ENCODE peak calls at places on chromosomes 3 and 15, in four cellular contexts. E is SJSA1, N is cardiac muscle cell, L is psoas muscle. B is an unnamed sample. For H3K27me3, the result is how much of the 10 kb centered on the place peaks cover.

GRCh38 chr15:65612616-65612946 is 1.6 kb upstream of the INTS14 start:
- DNase-seq in E (no peak), N (no peak), L (no peak), B (no peak)

GRCh38 chr15:89051875-89052274 is 36.4 kb upstream of the ABHD2 start:
- DNase-seq in E (peak), N (peak), L (no peak), B (no peak)

GRCh38 chr15:80404719-80405553 is 754 bp downstream of the ARNT2 start:
- DNase-seq in E (no peak), N (peak), L (peak), B (no peak)

GRCh38 chr15:71743861-71744382 is 66.4 kb upstream of the NR2E3 start:
- DNase-seq in E (peak), N (peak), L (peak), B (no peak)

GRCh38 chr15:98678484-98678883 is 30.1 kb downstream of the IGF1R start:
- DNase-seq in E (no peak), N (no peak), L (no peak), B (no peak)

GRCh38 chr15:40106203-40107161 is 2.2 kb downstream of the BMF start:
- DNase-seq in E (peak), N (peak), L (peak), B (no peak)

GRCh38 chr3:146590521-146590920 is 14.6 kb downstream of the PLSCR5 start:
- DNase-seq in E (no peak), N (peak), L (no peak), B (no peak)

GRCh38 chr3:194396897-194397756 is 1.9 kb downstream of the GP5 start:
- DNase-seq in E (no peak), N (peak), L (no peak), B (no peak)

GRCh38 chr3:159870723-159871122 is 117.9 kb upstream of the IL12A start:
- DNase-seq in E (no peak), N (no peak), L (no peak), B (no peak)

GRCh38 chr3:43948013-43948412 is 257.3 kb downstream of the ABHD5 start:
- DNase-seq in E (no peak), N (no peak), L (no peak), B (no peak)

GRCh38 chr15:30885814-30886213 is 17.9 kb upstream of the FAN1 start:
- DNase-seq in E (no peak), N (peak), L (no peak), B (no peak)

GRCh38 chr15:66662522-66662921 is 39.5 kb upstream of the SMAD6 start:
- DNase-seq in E (no peak), N (no peak), L (no peak), B (no peak)
- H3K27ac ChIP-seq in E (no peak), N (peak), L (no peak), B (no peak)

GRCh38 chr15:45116006-45116481 is 1.9 kb downstream of the DUOXA2 start:
- DNase-seq in E (no peak), N (no peak), L (no peak), B (no peak)

GRCh38 chr15:45114751-45115085 is 592 bp downstream of the DUOXA2 start:
- DNase-seq in E (no peak), N (no peak), L (no peak), B (no peak)

GRCh38 chr15:45114076-45114750 is at the start of the genes DUOX2 and DUOXA2:
- DNase-seq in E (no peak), N (no peak), L (no peak), B (no peak)

GRCh38 chr15:45116482-45117326 is 2.6 kb downstream of the DUOXA2 start:
- DNase-seq in E (no peak), N (no peak), L (no peak), B (no peak)

DNA sequence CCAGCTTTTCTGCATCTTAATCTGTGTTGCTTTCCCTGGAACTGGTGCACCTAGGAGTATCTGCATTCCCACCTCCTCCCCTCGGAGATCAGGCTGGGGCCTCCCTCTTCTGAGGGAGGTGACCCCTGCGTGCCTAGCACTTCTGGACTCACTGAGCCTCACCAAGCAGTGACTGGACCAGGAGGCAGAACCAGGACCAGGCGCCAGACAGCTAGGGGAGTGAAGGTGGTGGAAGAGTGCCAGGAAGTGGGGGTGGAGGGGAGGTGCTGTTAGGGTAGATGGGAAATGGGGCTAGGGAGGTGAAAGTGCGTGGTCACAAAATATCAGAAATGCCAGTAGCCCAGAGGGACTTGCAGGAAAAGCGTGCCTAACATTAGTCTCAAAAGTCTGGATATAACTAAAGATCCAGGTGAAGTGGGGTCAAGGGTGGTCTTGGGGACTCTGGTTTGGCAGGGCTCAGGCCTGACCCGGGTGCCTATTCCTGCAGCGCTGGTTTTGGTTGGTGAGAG is 1.2 kb downstream of the DUOXA2 start:
- DNase-seq in E (no peak), N (no peak), L (no peak), B (no peak)
- H3K27me3 ChIP-seq in E (half or more), N (half or more), L (under half), B (half or more)

GRCh38 chr3:174441588-174442316 is 417.4 kb upstream of the NAALADL2 start:
- DNase-seq in E (peak), N (peak), L (no peak), B (no peak)

GRCh38 chr3:174438501-174439156 is 420.5 kb upstream of the NAALADL2 start:
- DNase-seq in E (peak), N (peak), L (no peak), B (no peak)

GRCh38 chr3:174440741-174441587 is 418.2 kb upstream of the NAALADL2 start:
- DNase-seq in E (peak), N (peak), L (peak), B (no peak)

GRCh38 chr3:174440350-174440716 is 418.8 kb upstream of the NAALADL2 start:
- DNase-seq in E (no peak), N (peak), L (no peak), B (no peak)

DNA sequence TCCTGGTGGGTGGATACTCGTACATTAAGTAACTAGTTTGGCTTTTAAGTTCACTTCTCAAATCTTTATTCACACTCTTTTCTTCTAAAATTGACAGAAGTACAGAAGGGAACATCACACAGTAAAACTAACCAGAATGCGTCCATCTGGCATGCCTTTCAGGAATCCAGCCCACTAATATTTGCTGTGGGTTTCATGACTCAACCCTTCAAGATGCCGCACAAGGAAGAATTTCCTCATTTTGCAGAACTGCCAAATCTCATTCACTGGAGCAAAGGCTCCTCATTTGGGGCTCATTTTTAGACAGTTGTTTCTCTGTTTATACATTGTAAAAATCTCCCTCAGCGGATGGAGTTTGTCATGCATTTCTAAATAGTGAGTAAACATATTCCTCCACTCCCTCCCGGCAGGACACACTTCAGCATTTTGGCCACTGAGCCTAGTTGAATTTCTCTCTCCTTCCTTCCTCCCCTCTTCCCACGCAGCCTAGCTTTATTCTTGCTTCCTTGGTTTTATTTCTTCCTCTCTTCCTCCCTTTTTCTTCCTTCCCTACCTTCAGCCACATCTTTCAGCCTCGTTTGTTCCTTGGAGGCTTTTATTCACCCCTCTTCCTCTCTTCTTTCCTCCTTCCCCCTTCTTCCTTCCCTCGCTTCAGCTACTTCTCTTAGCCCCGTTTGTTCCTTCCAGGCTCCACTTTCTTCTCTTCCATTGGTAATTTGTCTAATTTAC is 419.3 kb upstream of the NAALADL2 start:
- DNase-seq in E (peak), N (peak), L (no peak), B (no peak)
- H3K27ac ChIP-seq in E (peak), N (no peak), L (peak), B (no peak)

GRCh38 chr3:122966045-122966444 is 61.5 kb downstream of the SEMA5B start:
- DNase-seq in E (no peak), N (no peak), L (no peak), B (no peak)

GRCh38 chr3:122964844-122965243 is 62.7 kb downstream of the SEMA5B start:
- DNase-seq in E (no peak), N (no peak), L (no peak), B (no peak)

GRCh38 chr3:122969585-122970453 is 57.7 kb downstream of the SEMA5B start:
- DNase-seq in E (no peak), N (peak), L (no peak), B (no peak)

GRCh38 chr3:122962149-122962548 is 65.4 kb downstream of the SEMA5B start:
- DNase-seq in E (no peak), N (no peak), L (no peak), B (no peak)

DNA sequence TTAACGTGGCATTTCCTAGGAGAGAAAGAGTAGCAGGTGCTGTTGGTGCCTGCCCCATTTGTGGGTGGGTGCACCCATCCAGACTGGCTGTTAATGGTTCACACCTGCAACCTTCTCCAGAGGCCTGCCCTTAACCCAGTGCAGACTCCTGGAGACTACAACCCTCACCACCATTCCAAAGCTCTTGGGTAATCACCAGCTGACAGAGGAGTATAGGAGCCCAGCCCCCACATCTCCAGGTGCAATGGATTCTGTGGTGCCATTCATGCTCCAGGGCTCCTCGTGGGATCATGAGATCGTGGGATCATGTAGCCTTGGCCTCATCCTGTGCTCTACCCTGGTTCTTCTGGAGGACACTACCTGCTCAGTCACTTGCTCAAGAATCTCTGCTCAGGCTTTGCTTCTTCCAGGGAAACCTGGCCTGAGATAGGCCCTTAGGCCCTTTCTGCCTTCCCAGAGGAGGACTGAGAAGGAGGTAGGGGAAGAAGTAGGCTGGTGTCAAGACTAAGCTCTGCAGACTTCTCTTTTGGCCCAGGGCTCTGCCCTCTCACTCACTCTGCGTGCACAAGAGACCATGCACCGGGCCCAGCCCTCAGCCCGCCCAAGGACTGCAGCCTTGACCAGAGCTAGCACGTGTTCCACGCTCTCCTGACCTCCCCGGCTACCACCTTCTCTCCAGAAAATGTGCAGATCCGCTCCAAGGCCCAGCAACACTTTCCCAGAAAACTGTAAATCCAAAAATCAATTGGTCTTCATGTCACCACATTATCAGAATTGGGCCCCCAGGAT is 60.0 kb downstream of the SEMA5B start:
- DNase-seq in E (no peak), N (no peak), L (no peak), B (no peak)
- H3K27me3 ChIP-seq in E (under half), N (under half), L (under half), B (under half)

GRCh38 chr3:107206141-107206540 is 171.1 kb upstream of the CCDC54 start:
- DNase-seq in E (peak), N (peak), L (no peak), B (peak)
- H3K27ac ChIP-seq in E (no peak), N (no peak), L (peak), B (no peak)

GRCh38 chr3:2154596-2154995 is 55.9 kb downstream of the CNTN4 start:
- DNase-seq in E (no peak), N (no peak), L (no peak), B (no peak)

GRCh38 chr3:2156244-2156847 is 57.7 kb downstream of the CNTN4 start:
- DNase-seq in E (no peak), N (peak), L (no peak), B (peak)

GRCh38 chr3:2153047-2153446 is 54.4 kb downstream of the CNTN4 start:
- DNase-seq in E (no peak), N (no peak), L (no peak), B (no peak)

GRCh38 chr3:2150576-2150975 is 51.9 kb downstream of the CNTN4 start:
- DNase-seq in E (no peak), N (no peak), L (no peak), B (no peak)
- H3K27me3 ChIP-seq in E (under half), N (under half), L (under half), B (under half)

GRCh38 chr3:185927501-185928200 is 10.2 kb downstream of the TRA2B start:
- DNase-seq in E (peak), N (no peak), L (no peak), B (no peak)
- H3K27ac ChIP-seq in E (no peak), N (no peak), L (peak), B (no peak)

GRCh38 chr15:62393196-62393595 is 228.1 kb upstream of the C2CD4B start:
- DNase-seq in E (no peak), N (no peak), L (no peak), B (no peak)

GRCh38 chr15:62390793-62391543 is 225.9 kb upstream of the C2CD4B start:
- DNase-seq in E (peak), N (peak), L (peak), B (no peak)

GRCh38 chr15:62392411-62392810 is 227.3 kb upstream of the C2CD4B start:
- DNase-seq in E (no peak), N (peak), L (peak), B (no peak)

GRCh38 chr15:62391565-62392262 is 226.6 kb upstream of the C2CD4B start:
- DNase-seq in E (peak), N (peak), L (peak), B (no peak)

GRCh38 chr15:62394079-62394478 is 229.0 kb upstream of the C2CD4B start:
- DNase-seq in E (no peak), N (no peak), L (no peak), B (no peak)
- H3K27me3 ChIP-seq in E (under half), N (under half), L (under half), B (under half)

DNA sequence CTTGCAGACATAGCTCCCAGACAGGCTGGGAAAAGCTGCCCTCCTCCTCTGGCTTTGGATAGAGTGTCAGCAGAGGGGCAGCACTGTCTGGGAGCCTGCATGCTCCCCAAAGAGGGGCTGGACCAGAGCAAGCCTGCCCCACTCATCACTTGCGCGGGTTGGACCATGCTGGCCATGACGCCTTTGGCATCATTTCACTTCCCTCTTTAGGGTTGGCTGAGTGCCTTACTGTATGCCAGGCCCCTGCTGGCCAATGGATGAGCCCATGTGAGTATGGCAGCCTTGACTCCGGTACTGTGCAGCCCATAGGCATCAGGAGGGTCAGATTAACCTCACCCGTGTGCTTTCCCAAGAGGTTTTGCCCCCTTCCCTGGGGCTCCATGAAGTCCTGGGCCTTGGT is 20.5 kb upstream of the DUSP7 start:
- DNase-seq in E (no peak), N (no peak), L (no peak), B (no peak)
- H3K27ac ChIP-seq in E (no peak), N (peak), L (no peak), B (no peak)

DNA sequence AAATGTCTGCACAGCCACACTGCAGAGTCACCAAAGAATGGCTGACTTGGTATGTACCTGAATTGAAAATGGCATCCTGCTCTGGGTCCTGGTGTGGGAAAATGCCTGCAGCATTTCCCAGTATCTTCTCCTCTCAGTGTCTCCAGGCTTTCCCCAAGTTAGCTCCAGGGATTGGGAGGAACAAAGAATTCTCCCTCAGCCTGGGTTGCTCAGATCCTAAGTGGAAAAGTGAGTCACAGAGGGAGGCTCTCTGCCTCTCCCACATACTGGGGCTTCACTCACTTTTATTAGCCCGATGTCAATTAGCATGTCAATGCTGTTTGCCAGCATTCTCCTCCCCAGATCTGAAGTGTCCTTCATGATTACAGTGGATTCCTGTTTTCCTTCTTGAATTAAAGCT is 654.9 kb downstream of the EPHA3 start:
- DNase-seq in E (no peak), N (no peak), L (no peak), B (no peak)
- H3K27me3 ChIP-seq in E (under half), N (under half), L (under half), B (under half)

B was measured in iPS DF 6.9.